ENCODE peak calls at places on chromosomes 13 and 19, in four cellular contexts. N, L, E and J are unnamed samples.

GRCh38 chr19:36686365-36687213 is 823 bp upstream of the ZNF567 start:
- DNase-seq in N (peak; percentile 27), L (peak; percentile 26), E (peak; percentile 14), J (peak; percentile 9)

GRCh38 chr19:17751103-17751911 is at the start of gene FCHO1:
- DNase-seq in N (no peak), L (peak; percentile 42), E (peak; percentile 80), J (no peak)

GRCh38 chr13:27415116-27415515 is 9.3 kb upstream of the GTF3A start:
- DNase-seq in N (no peak), L (no peak), E (no peak), J (no peak)

GRCh38 chr19:46192990-46193650 is 36.4 kb upstream of the IGFL1 start:
- DNase-seq in N (no peak), L (no peak), E (no peak), J (no peak)

GRCh38 chr19:9952276-9952675 is 16.0 kb upstream of the OLFM2 start:
- DNase-seq in N (no peak), L (no peak), E (no peak), J (no peak)

GRCh38 chr13:110108348-110109139 is 198.4 kb downstream of the COL4A1 start:
- DNase-seq in N (peak; percentile 64), L (peak; percentile 81), E (peak; percentile 59), J (peak; percentile 94)

GRCh38 chr13:46342538-46342937 is 44.5 kb downstream of the RUBCNL start:
- DNase-seq in N (no peak), L (no peak), E (no peak), J (no peak)

GRCh38 chr19:21891086-21891485 is 55.1 kb upstream of the ZNF43 start:
- DNase-seq in N (no peak), L (no peak), E (no peak), J (no peak)

GRCh38 chr13:34816118-34816517 is 126.0 kb upstream of the NBEA start:
- DNase-seq in N (no peak), L (no peak), E (no peak), J (no peak)

GRCh38 chr19:56253737-56254136 is 18.8 kb upstream of the EDDM13 start:
- DNase-seq in N (no peak), L (no peak), E (no peak), J (peak; percentile 75)

GRCh38 chr13:110953833-110954532 is 39.1 kb upstream of the ANKRD10 start:
- DNase-seq in N (no peak), L (no peak), E (no peak), J (no peak)

GRCh38 chr13:65336916-65337315 is 1893.2 kb downstream of the PCDH9 start:
- DNase-seq in N (no peak), L (no peak), E (no peak), J (peak; percentile 92)

GRCh38 chr13:104034891-104035290 is 968.7 kb upstream of the SLC10A2 start:
- DNase-seq in N (no peak), L (no peak), E (no peak), J (no peak)

GRCh38 chr19:1718382-1719315 is 34.7 kb upstream of the ONECUT3 start:
- DNase-seq in N (no peak), L (no peak), E (no peak), J (no peak)

GRCh38 chr19:11268783-11269267 is 6.5 kb upstream of the DOCK6 start:
- DNase-seq in N (no peak), L (peak; percentile 76), E (peak; percentile 30), J (no peak)

DNA sequence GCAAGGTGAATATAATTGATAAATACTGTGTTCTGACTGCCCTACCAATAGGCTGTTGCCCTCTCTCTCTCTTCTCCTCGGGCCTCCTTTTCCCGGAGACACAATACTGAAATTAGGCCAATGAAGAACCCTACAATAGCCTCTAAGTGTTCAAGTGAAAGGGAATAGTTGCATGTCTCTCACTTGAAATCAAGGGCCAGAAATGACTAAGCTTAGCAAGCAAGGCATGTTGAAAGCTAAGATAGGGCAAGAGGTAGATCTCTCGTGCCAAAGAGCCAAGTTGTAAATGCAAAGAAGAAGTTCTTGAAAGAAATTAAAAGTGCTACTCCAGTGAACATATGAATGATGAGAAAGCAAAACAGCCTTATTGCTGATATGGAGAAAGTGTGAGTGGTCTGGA is 13.4 kb downstream of the KATNAL1 start:
- DNase-seq in N (no peak), L (no peak), E (no peak), J (no peak)
- H3K4me3 ChIP-seq in N (no peak overlapping the region), L (no peak overlapping the region), E (no peak overlapping the region), J (no peak overlapping the region)

GRCh38 chr19:35125746-35126623 is 8.9 kb downstream of the LGI4 start:
- DNase-seq in N (no peak), L (no peak), E (no peak), J (no peak)
- H3K4me1 ChIP-seq in N (peaks cover 20% of the 10 kb centered on the region), L (peaks cover 18% of the 10 kb centered on the region), E (peaks cover 91% of the 10 kb centered on the region), J (no peaks in the 10 kb centered on the region)

DNA sequence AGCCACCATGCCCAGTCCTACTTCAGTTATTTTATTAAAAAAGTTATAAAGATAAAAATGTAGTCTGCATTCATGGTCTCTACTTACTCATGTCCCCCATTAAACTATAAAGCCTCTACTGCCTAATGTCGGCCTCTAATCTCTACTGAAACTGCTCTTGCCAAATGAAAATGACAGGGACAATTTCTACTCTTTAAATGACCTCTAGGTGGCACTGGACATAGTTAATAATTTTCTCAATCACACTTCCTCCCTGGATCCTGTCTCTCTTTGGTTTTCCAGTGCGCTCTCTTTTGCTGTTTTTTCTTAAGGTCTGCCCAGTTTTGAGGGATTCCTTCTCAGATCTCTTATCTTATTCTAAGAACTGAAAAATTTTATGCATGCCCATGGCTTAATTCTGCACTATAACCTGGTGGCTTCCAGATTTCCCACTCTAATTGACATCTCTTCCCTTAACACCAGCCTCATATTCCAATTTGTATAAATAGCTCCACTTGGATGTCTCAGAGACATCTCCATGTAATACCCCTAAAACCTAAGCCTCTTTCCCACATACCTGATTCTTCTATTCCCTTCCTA is 54.3 kb downstream of the MTMR6 start:
- DNase-seq in N (no peak), L (no peak), E (no peak), J (peak; percentile 53)
- TF ChIP-seq CTCF in N (peak; percentile 65), L (peak; percentile 62), E (peak; percentile 51), J (peak; percentile 47)

GRCh38 chr19:50486823-50487515 is 10.3 kb upstream of the GARIN5A start:
- DNase-seq in N (peak; percentile 45), L (no peak), E (no peak), J (peak; percentile 44)
- H3K4me3 ChIP-seq in N (no peak overlapping the region), L (no peak overlapping the region), E (no peak overlapping the region), J (no peak overlapping the region)

GRCh38 chr13:40648040-40648439 is 18.4 kb downstream of the FOXO1 start:
- DNase-seq in N (no peak), L (no peak), E (no peak), J (no peak)
- H3K4me1 ChIP-seq in N (peaks cover 46% of the 10 kb centered on the region), L (peaks cover 47% of the 10 kb centered on the region), E (peaks cover 79% of the 10 kb centered on the region), J (peaks cover 33% of the 10 kb centered on the region)

GRCh38 chr19:49690073-49690655 is 752 bp upstream of the CPT1C start:
- DNase-seq in N (no peak), L (no peak), E (no peak), J (no peak)
- TF ChIP-seq CTCF in N (no peak), L (no peak), E (peak; percentile 3), J (no peak)